ENCODE peak calls at places on chromosomes 5 and 9, in nine cellular contexts. Y, Z, D, I, U, M, G, A and T are unnamed samples.

GRCh38 chr5:143680672-143681259 is 131.2 kb upstream of the HMHB1 start:
- ATAC-seq in Y (no peak), Z (no peak), D (no peak), I (no peak), U (no peak), M (no peak), G (no peak), A (no peak), T (no peak)

GRCh38 chr5:102747386-102748166 is 7.5 kb upstream of the PAM start:
- ATAC-seq in Y (no peak), Z (peak), D (no peak), I (no peak), U (no peak), M (peak), G (no peak), A (no peak), T (no peak)

GRCh38 chr5:120517607-120518252 is 53.6 kb downstream of the PRR16 start:
- ATAC-seq in Y (no peak), Z (no peak), D (no peak), I (peak), U (no peak), M (no peak), G (no peak), A (no peak), T (no peak)

GRCh38 chr5:141908796-141909195 is 14.9 kb upstream of the DELE1 start:
- ATAC-seq in Y (no peak), Z (peak), D (no peak), I (no peak), U (no peak), M (peak), G (no peak), A (no peak), T (no peak)

GRCh38 chr9:111969061-111969460 is 72.4 kb downstream of the UGCG start:
- ATAC-seq in Y (peak), Z (no peak), D (no peak), I (no peak), U (no peak), M (no peak), G (no peak), A (no peak), T (peak)

GRCh38 chr5:164934561-164934960 is 1429.1 kb downstream of the MAT2B start:
- ATAC-seq in Y (no peak), Z (no peak), D (no peak), I (no peak), U (no peak), M (no peak), G (peak), A (no peak), T (no peak)

GRCh38 chr5:76532061-76532460 is 91.1 kb downstream of the F2RL2 start:
- ATAC-seq in Y (no peak), Z (no peak), D (no peak), I (no peak), U (no peak), M (no peak), G (no peak), A (no peak), T (no peak)

GRCh38 chr9:123343428-123344272 is 12.3 kb upstream of the CRB2 start:
- ATAC-seq in Y (no peak), Z (no peak), D (peak), I (peak), U (peak), M (no peak), G (peak), A (peak), T (peak)

GRCh38 chr9:107638922-107639321 is 149.4 kb upstream of the KLF4 start:
- ATAC-seq in Y (no peak), Z (no peak), D (peak), I (no peak), U (no peak), M (no peak), G (no peak), A (peak), T (no peak)

GRCh38 chr5:181224390-181225234 is 1.5 kb downstream of the TRIM41 start:
- ATAC-seq in Y (no peak), Z (no peak), D (no peak), I (no peak), U (no peak), M (no peak), G (no peak), A (no peak), T (no peak)

GRCh38 chr9:3361689-3362392 is 164.0 kb downstream of the RFX3 start:
- ATAC-seq in Y (no peak), Z (no peak), D (no peak), I (no peak), U (no peak), M (no peak), G (no peak), A (no peak), T (no peak)

GRCh38 chr9:32566770-32567169 is 6.2 kb downstream of the NDUFB6 start:
- ATAC-seq in Y (peak), Z (no peak), D (no peak), I (no peak), U (no peak), M (no peak), G (no peak), A (no peak), T (no peak)

GRCh38 chr9:92350129-92350739 is 24.5 kb downstream of the CENPP start:
- ATAC-seq in Y (no peak), Z (no peak), D (peak), I (peak), U (no peak), M (no peak), G (peak), A (peak), T (no peak)

GRCh38 chr9:69049094-69049493 is 13.5 kb downstream of the FXN start:
- ATAC-seq in Y (no peak), Z (no peak), D (peak), I (no peak), U (no peak), M (no peak), G (peak), A (no peak), T (no peak)

GRCh38 chr9:120893917-120894316 is 16.9 kb upstream of the PHF19 start:
- ATAC-seq in Y (no peak), Z (no peak), D (peak), I (no peak), U (no peak), M (no peak), G (no peak), A (no peak), T (no peak)

GRCh38 chr5:150640311-150641005 is at the start of gene SYNPO:
- ATAC-seq in Y (peak), Z (no peak), D (peak), I (peak), U (no peak), M (no peak), G (peak), A (peak), T (no peak)

GRCh38 chr9:101530076-101530711 is 3.5 kb upstream of the RNF20 start:
- ATAC-seq in Y (peak), Z (peak), D (peak), I (peak), U (peak), M (peak), G (peak), A (peak), T (peak)

GRCh38 chr9:36316629-36317317 is 58.5 kb upstream of the GNE start:
- ATAC-seq in Y (peak), Z (no peak), D (no peak), I (peak), U (no peak), M (no peak), G (no peak), A (peak), T (no peak)

GRCh38 chr5:104049752-104050151 is 487.2 kb upstream of the NUDT12 start:
- ATAC-seq in Y (no peak), Z (no peak), D (no peak), I (no peak), U (no peak), M (no peak), G (no peak), A (no peak), T (no peak)

GRCh38 chr5:60541980-60542379 is 158.0 kb downstream of the DEPDC1B start:
- ATAC-seq in Y (no peak), Z (no peak), D (peak), I (no peak), U (no peak), M (no peak), G (no peak), A (peak), T (no peak)

GRCh38 chr5:111993242-111993641 is 236.2 kb upstream of the NREP start:
- ATAC-seq in Y (no peak), Z (no peak), D (no peak), I (no peak), U (no peak), M (no peak), G (no peak), A (no peak), T (no peak)

GRCh38 chr5:130885027-130885426 is 280.0 kb downstream of the HINT1 start:
- ATAC-seq in Y (no peak), Z (no peak), D (no peak), I (no peak), U (no peak), M (no peak), G (no peak), A (peak), T (no peak)

GRCh38 chr5:37166197-37166596 is 83.0 kb downstream of the CPLANE1 start:
- ATAC-seq in Y (no peak), Z (no peak), D (no peak), I (no peak), U (no peak), M (no peak), G (no peak), A (no peak), T (no peak)

GRCh38 chr5:160083012-160083436 is 36.2 kb downstream of the PWWP2A start:
- ATAC-seq in Y (peak), Z (no peak), D (peak), I (peak), U (no peak), M (no peak), G (peak), A (no peak), T (no peak)

GRCh38 chr5:13976867-13977479 is 32.5 kb upstream of the DNAH5 start:
- ATAC-seq in Y (peak), Z (no peak), D (peak), I (peak), U (no peak), M (no peak), G (no peak), A (peak), T (no peak)